ENCODE peak calls at places on chromosomes 5 and 9, in seven cellular contexts. One of them, this sample, is unnamed.

GRCh38 chr9:120397453-120397852 is 182.5 kb downstream of the CDK5RAP2 start:
- DNase-seq in stomach: no peak
- DNase-seq in sigmoid colon: peak
- DNase-seq in uterus: no peak
- DNase-seq in tibial nerve: no peak
- DNase-seq in H54: no peak
- DNase-seq in adrenal gland: no peak
- DNase-seq in this sample: peak

GRCh38 chr5:58266402-58266801 is 193.5 kb downstream of the PLK2 start:
- DNase-seq in stomach: no peak
- DNase-seq in sigmoid colon: no peak
- DNase-seq in uterus: no peak
- DNase-seq in tibial nerve: no peak
- DNase-seq in H54: no peak
- DNase-seq in adrenal gland: no peak
- DNase-seq in this sample: no peak

GRCh38 chr9:86804011-86804410 is 143.3 kb downstream of the GAS1 start:
- DNase-seq in stomach: no peak
- DNase-seq in sigmoid colon: no peak
- DNase-seq in uterus: no peak
- DNase-seq in tibial nerve: no peak
- DNase-seq in H54: no peak
- DNase-seq in adrenal gland: no peak
- DNase-seq in this sample: no peak

GRCh38 chr9:88808019-88808656 is 183.1 kb upstream of the S1PR3 start:
- DNase-seq in stomach: no peak
- DNase-seq in sigmoid colon: no peak
- DNase-seq in uterus: no peak
- DNase-seq in tibial nerve: no peak
- DNase-seq in H54: no peak
- DNase-seq in adrenal gland: no peak
- DNase-seq in this sample: no peak

GRCh38 chr9:72313507-72313906 is 51.5 kb downstream of the ZFAND5 start:
- DNase-seq in stomach: no peak
- DNase-seq in sigmoid colon: no peak
- DNase-seq in uterus: no peak
- DNase-seq in tibial nerve: no peak
- DNase-seq in H54: no peak
- DNase-seq in adrenal gland: no peak
- DNase-seq in this sample: no peak

GRCh38 chr9:89635007-89635742 is 30.4 kb downstream of the GADD45G start:
- DNase-seq in stomach: peak
- DNase-seq in sigmoid colon: no peak
- DNase-seq in uterus: no peak
- DNase-seq in tibial nerve: peak
- DNase-seq in H54: peak
- DNase-seq in adrenal gland: peak
- DNase-seq in this sample: no peak

GRCh38 chr5:158320178-158320674 is 461.3 kb upstream of the CLINT1 start:
- DNase-seq in stomach: no peak
- DNase-seq in sigmoid colon: no peak
- DNase-seq in uterus: no peak
- DNase-seq in tibial nerve: no peak
- DNase-seq in H54: no peak
- DNase-seq in adrenal gland: no peak
- DNase-seq in this sample: no peak

GRCh38 chr9:16396389-16396788 is 474.1 kb downstream of the BNC2 start:
- DNase-seq in stomach: no peak
- DNase-seq in sigmoid colon: no peak
- DNase-seq in uterus: no peak
- DNase-seq in tibial nerve: no peak
- DNase-seq in H54: no peak
- DNase-seq in adrenal gland: no peak
- DNase-seq in this sample: no peak

GRCh38 chr5:87650284-87650683 is 237.6 kb upstream of the CCNH start:
- DNase-seq in stomach: no peak
- DNase-seq in sigmoid colon: no peak
- DNase-seq in uterus: no peak
- DNase-seq in tibial nerve: no peak
- DNase-seq in H54: no peak
- DNase-seq in adrenal gland: no peak
- DNase-seq in this sample: no peak

GRCh38 chr5:75933489-75933888 is 149.7 kb upstream of the SV2C start:
- DNase-seq in stomach: no peak
- DNase-seq in sigmoid colon: no peak
- DNase-seq in uterus: no peak
- DNase-seq in tibial nerve: no peak
- DNase-seq in H54: no peak
- DNase-seq in adrenal gland: no peak
- DNase-seq in this sample: no peak

GRCh38 chr9:79812507-79813261 is 240.9 kb downstream of the TLE4 start:
- DNase-seq in stomach: no peak
- DNase-seq in sigmoid colon: no peak
- DNase-seq in uterus: no peak
- DNase-seq in tibial nerve: no peak
- DNase-seq in H54: no peak
- DNase-seq in adrenal gland: no peak
- DNase-seq in this sample: no peak

GRCh38 chr5:167877924-167878323 is 413.5 kb upstream of the WWC1 start:
- DNase-seq in stomach: no peak
- DNase-seq in sigmoid colon: no peak
- DNase-seq in uterus: no peak
- DNase-seq in tibial nerve: no peak
- DNase-seq in H54: no peak
- DNase-seq in adrenal gland: no peak
- DNase-seq in this sample: no peak

GRCh38 chr5:143851383-143851782 is 39.4 kb downstream of the HMHB1 start:
- DNase-seq in stomach: no peak
- DNase-seq in sigmoid colon: no peak
- DNase-seq in uterus: no peak
- DNase-seq in tibial nerve: no peak
- DNase-seq in H54: no peak
- DNase-seq in adrenal gland: no peak
- DNase-seq in this sample: no peak

GRCh38 chr5:94849821-94850736 is 231.6 kb downstream of the SLF1 start:
- DNase-seq in stomach: no peak
- DNase-seq in sigmoid colon: no peak
- DNase-seq in uterus: no peak
- DNase-seq in tibial nerve: no peak
- DNase-seq in H54: no peak
- DNase-seq in adrenal gland: peak
- DNase-seq in this sample: peak

GRCh38 chr9:8070779-8071444 is 271.3 kb upstream of the DMAC1 start:
- DNase-seq in stomach: no peak
- DNase-seq in sigmoid colon: no peak
- DNase-seq in uterus: no peak
- DNase-seq in tibial nerve: no peak
- DNase-seq in H54: no peak
- DNase-seq in adrenal gland: no peak
- DNase-seq in this sample: no peak

GRCh38 chr5:53113947-53114346 is 4.4 kb upstream of the MOCS2 start:
- DNase-seq in stomach: no peak
- DNase-seq in sigmoid colon: no peak
- DNase-seq in uterus: no peak
- DNase-seq in tibial nerve: no peak
- DNase-seq in H54: no peak
- DNase-seq in adrenal gland: no peak
- DNase-seq in this sample: no peak

GRCh38 chr9:78521680-78522079 is 224.8 kb downstream of the PSAT1 start:
- DNase-seq in stomach: no peak
- DNase-seq in sigmoid colon: no peak
- DNase-seq in uterus: no peak
- DNase-seq in tibial nerve: no peak
- DNase-seq in H54: no peak
- DNase-seq in adrenal gland: no peak
- DNase-seq in this sample: no peak

GRCh38 chr9:138010274-138010800 is 132.8 kb downstream of the CACNA1B start:
- DNase-seq in stomach: peak
- DNase-seq in sigmoid colon: no peak
- DNase-seq in uterus: no peak
- DNase-seq in tibial nerve: no peak
- DNase-seq in H54: no peak
- DNase-seq in adrenal gland: no peak
- DNase-seq in this sample: no peak

GRCh38 chr9:18061856-18062255 is 412.1 kb upstream of the ADAMTSL1 start:
- DNase-seq in stomach: no peak
- DNase-seq in sigmoid colon: no peak
- DNase-seq in uterus: no peak
- DNase-seq in tibial nerve: no peak
- DNase-seq in H54: no peak
- DNase-seq in adrenal gland: no peak
- DNase-seq in this sample: no peak

GRCh38 chr5:81776258-81776657 is 25.4 kb upstream of the SSBP2 start:
- DNase-seq in stomach: peak
- DNase-seq in sigmoid colon: no peak
- DNase-seq in uterus: no peak
- DNase-seq in tibial nerve: no peak
- DNase-seq in H54: no peak
- DNase-seq in adrenal gland: no peak
- DNase-seq in this sample: peak

GRCh38 chr9:91359083-91359482 is 2.6 kb downstream of the AUH start:
- DNase-seq in stomach: no peak
- DNase-seq in sigmoid colon: no peak
- DNase-seq in uterus: no peak
- DNase-seq in tibial nerve: no peak
- DNase-seq in H54: no peak
- DNase-seq in adrenal gland: no peak
- DNase-seq in this sample: no peak

GRCh38 chr5:139855946-139856540 is 60.4 kb downstream of the PSD2 start:
- DNase-seq in stomach: no peak
- DNase-seq in sigmoid colon: no peak
- DNase-seq in uterus: no peak
- DNase-seq in tibial nerve: no peak
- DNase-seq in H54: no peak
- DNase-seq in adrenal gland: no peak
- DNase-seq in this sample: no peak
- TF ChIP-seq POLR2A in stomach: no peak
- TF ChIP-seq POLR2A in sigmoid colon: no peak
- TF ChIP-seq POLR2A in uterus: no peak
- TF ChIP-seq POLR2A in tibial nerve: no peak
- TF ChIP-seq POLR2A in H54: no peak
- TF ChIP-seq POLR2A in adrenal gland: no peak
- TF ChIP-seq POLR2A in this sample: no peak

DNA sequence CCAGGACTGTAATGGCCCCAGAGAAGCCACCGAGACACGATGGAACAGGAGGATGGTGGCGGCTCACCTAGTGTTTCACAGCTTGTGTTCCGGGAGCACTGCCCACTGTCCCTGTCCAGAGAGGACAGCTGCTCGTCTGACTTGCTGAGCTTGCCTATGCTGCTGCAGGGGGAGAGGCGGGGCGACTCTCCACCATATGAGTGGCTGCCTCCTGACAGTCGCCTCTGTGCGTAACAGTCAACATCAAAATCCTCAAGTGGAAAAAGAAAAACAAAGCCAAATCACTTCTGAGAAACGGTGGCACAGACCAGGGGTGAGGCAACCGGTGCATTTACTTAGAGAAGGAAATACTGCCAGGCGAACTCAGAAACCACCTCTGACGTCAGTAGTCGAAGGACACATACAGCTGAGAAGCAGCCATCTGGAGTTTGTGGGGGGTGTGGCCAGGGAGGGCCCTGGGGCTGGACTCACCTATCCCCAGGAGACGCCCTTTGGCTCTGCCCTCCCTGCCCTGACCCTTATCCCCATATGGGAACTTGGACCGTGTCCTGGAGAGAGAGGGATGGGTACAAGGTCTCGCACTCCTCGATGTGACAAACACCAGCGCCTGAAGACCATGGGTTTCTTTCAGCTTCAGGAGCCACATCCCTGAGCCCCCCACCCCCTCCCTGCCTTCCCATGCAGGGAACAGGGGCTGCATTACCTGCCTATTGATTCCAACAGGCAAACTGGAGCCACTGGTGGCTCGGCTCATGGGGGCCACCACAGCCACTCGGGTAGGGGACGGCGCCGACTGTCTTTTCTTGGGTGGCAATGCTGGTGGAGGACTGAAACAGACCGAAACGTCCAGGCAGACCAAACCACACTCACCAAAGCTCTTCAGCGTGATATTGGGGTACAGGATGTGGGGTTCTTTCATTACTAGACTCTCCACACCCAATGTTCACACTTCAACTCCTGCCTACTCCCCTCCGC is 82.8 kb downstream of the PRRT1B start:
- DNase-seq in stomach: peak
- DNase-seq in sigmoid colon: no peak
- DNase-seq in uterus: no peak
- DNase-seq in tibial nerve: no peak
- DNase-seq in H54: no peak
- DNase-seq in adrenal gland: peak
- DNase-seq in this sample: no peak
- TF ChIP-seq POLR2A in stomach: no peak
- TF ChIP-seq POLR2A in sigmoid colon: no peak
- TF ChIP-seq POLR2A in uterus: no peak
- TF ChIP-seq POLR2A in tibial nerve: no peak
- TF ChIP-seq POLR2A in H54: no peak
- TF ChIP-seq POLR2A in adrenal gland: peak
- TF ChIP-seq POLR2A in this sample: no peak

GRCh38 chr5:132388244-132389050 is 18.9 kb downstream of the SLC22A5 start:
- DNase-seq in stomach: no peak
- DNase-seq in sigmoid colon: peak
- DNase-seq in uterus: peak
- DNase-seq in tibial nerve: no peak
- DNase-seq in H54: no peak
- DNase-seq in adrenal gland: peak
- DNase-seq in this sample: no peak

GRCh38 chr5:132386644-132387286 is 17.3 kb downstream of the SLC22A5 start:
- DNase-seq in stomach: peak
- DNase-seq in sigmoid colon: peak
- DNase-seq in uterus: peak
- DNase-seq in tibial nerve: peak
- DNase-seq in H54: peak
- DNase-seq in adrenal gland: peak
- DNase-seq in this sample: peak

GRCh38 chr5:132389453-132390286 is 20.2 kb downstream of the SLC22A5 start:
- DNase-seq in stomach: peak
- DNase-seq in sigmoid colon: peak
- DNase-seq in uterus: peak
- DNase-seq in tibial nerve: no peak
- DNase-seq in H54: peak
- DNase-seq in adrenal gland: no peak
- DNase-seq in this sample: no peak

GRCh38 chr5:132389051-132389331 is 19.5 kb downstream of the SLC22A5 start:
- DNase-seq in stomach: no peak
- DNase-seq in sigmoid colon: no peak
- DNase-seq in uterus: no peak
- DNase-seq in tibial nerve: no peak
- DNase-seq in H54: no peak
- DNase-seq in adrenal gland: no peak
- DNase-seq in this sample: no peak

GRCh38 chr5:132387649-132388117 is 18.2 kb downstream of the SLC22A5 start:
- DNase-seq in stomach: peak
- DNase-seq in sigmoid colon: peak
- DNase-seq in uterus: peak
- DNase-seq in tibial nerve: peak
- DNase-seq in H54: peak
- DNase-seq in adrenal gland: peak
- DNase-seq in this sample: peak
- TF ChIP-seq POLR2A in stomach: no peak
- TF ChIP-seq POLR2A in sigmoid colon: no peak
- TF ChIP-seq POLR2A in uterus: no peak
- TF ChIP-seq POLR2A in tibial nerve: no peak
- TF ChIP-seq POLR2A in H54: no peak
- TF ChIP-seq POLR2A in adrenal gland: no peak
- TF ChIP-seq POLR2A in this sample: no peak

GRCh38 chr9:4662108-4662988 is at the start of gene PLPP6:
- DNase-seq in stomach: peak
- DNase-seq in sigmoid colon: peak
- DNase-seq in uterus: peak
- DNase-seq in tibial nerve: peak
- DNase-seq in H54: peak
- DNase-seq in adrenal gland: peak
- DNase-seq in this sample: peak
- TF ChIP-seq POLR2A in stomach: no peak
- TF ChIP-seq POLR2A in sigmoid colon: no peak
- TF ChIP-seq POLR2A in uterus: peak
- TF ChIP-seq POLR2A in tibial nerve: peak
- TF ChIP-seq POLR2A in H54: peak
- TF ChIP-seq POLR2A in adrenal gland: peak
- TF ChIP-seq POLR2A in this sample: peak

This sample was measured in erythroblast.